ENCODE peak calls at places on chromosomes 3 and 15, in seven cellular contexts. B is testis, L is Panc1, P is esophagus squamous epithelium, U is spleen, K is body of pancreas, O is neuronal stem cell. T is an unnamed sample.

GRCh38 chr15:33735637-33736247 is 232.6 kb upstream of the CHRM5 start:
- DNase-seq in B (peak; percentile 54), L (peak; percentile 20), P (no peak), U (no peak), K (peak; percentile 23), O (peak; percentile 6), T (no peak)

GRCh38 chr15:93144477-93145270 is 55.7 kb upstream of the RGMA start:
- DNase-seq in B (peak; percentile 43), L (no peak), P (no peak), U (no peak), K (no peak), O (no peak), T (no peak)

GRCh38 chr15:98609144-98609852 is 39.0 kb upstream of the IGF1R start:
- DNase-seq in B (no peak), L (no peak), P (no peak), U (no peak), K (peak; percentile 61), O (no peak), T (no peak)

GRCh38 chr15:90718232-90718631 is 1.1 kb downstream of the BLM start:
- DNase-seq in B (no peak), L (no peak), P (no peak), U (no peak), K (no peak), O (no peak), T (no peak)

GRCh38 chr3:136992091-136992490 is 34.3 kb downstream of the IL20RB start:
- DNase-seq in B (no peak), L (no peak), P (no peak), U (no peak), K (no peak), O (no peak), T (no peak)

GRCh38 chr15:28019594-28020320 is 79.4 kb downstream of the OCA2 start:
- DNase-seq in B (no peak), L (no peak), P (no peak), U (no peak), K (no peak), O (peak; percentile 27), T (no peak)

GRCh38 chr3:13873818-13874217 is 6.1 kb downstream of the WNT7A start:
- DNase-seq in B (no peak), L (no peak), P (no peak), U (no peak), K (no peak), O (no peak), T (no peak)

GRCh38 chr3:138834359-138835176 is at the start of gene PIK3CB:
- DNase-seq in B (peak; percentile 89), L (peak; percentile 38), P (peak; percentile 63), U (peak; percentile 98), K (peak; percentile 92), O (peak; percentile 89), T (peak; percentile 70)

GRCh38 chr3:147305533-147306241 is 100.7 kb downstream of the ZIC4 start:
- DNase-seq in B (no peak), L (no peak), P (no peak), U (no peak), K (no peak), O (no peak), T (no peak)

GRCh38 chr15:48427960-48428547 is 96.8 kb downstream of the DUT start:
- DNase-seq in B (no peak), L (no peak), P (no peak), U (no peak), K (no peak), O (no peak), T (no peak)

GRCh38 chr15:59437777-59438574 is at the start of gene FAM81A:
- DNase-seq in B (peak; percentile 77), L (no peak), P (no peak), U (peak; percentile 91), K (peak; percentile 71), O (peak; percentile 71), T (no peak)

GRCh38 chr3:10015476-10015904 is 10.7 kb upstream of the FANCD2 start:
- DNase-seq in B (peak; percentile 90), L (no peak), P (no peak), U (no peak), K (peak; percentile 60), O (no peak), T (no peak)

GRCh38 chr3:54988302-54989022 is 60.6 kb upstream of the LRTM1 start:
- DNase-seq in B (peak; percentile 69), L (no peak), P (no peak), U (no peak), K (peak; percentile 36), O (no peak), T (no peak)

GRCh38 chr15:58083526-58083925 is 18.0 kb upstream of the ALDH1A2 start:
- DNase-seq in B (no peak), L (no peak), P (no peak), U (no peak), K (no peak), O (no peak), T (no peak)

GRCh38 chr3:153260681-153261080 is 98.7 kb downstream of the RAP2B start:
- DNase-seq in B (no peak), L (no peak), P (no peak), U (no peak), K (no peak), O (no peak), T (no peak)

GRCh38 chr3:74711913-74712512 is 97.6 kb upstream of the CNTN3 start:
- DNase-seq in B (peak; percentile 20), L (no peak), P (no peak), U (peak; percentile 71), K (no peak), O (no peak), T (no peak)

GRCh38 chr3:183185696-183186095 is 23.2 kb upstream of the LAMP3 start:
- DNase-seq in B (no peak), L (no peak), P (no peak), U (no peak), K (peak; percentile 42), O (no peak), T (no peak)

GRCh38 chr15:57477736-57478522 is 101.6 kb downstream of the CGNL1 start:
- DNase-seq in B (no peak), L (no peak), P (no peak), U (no peak), K (peak; percentile 80), O (no peak), T (no peak)

GRCh38 chr3:150469031-150469930 is 61.2 kb downstream of the TSC22D2 start:
- DNase-seq in B (peak; percentile 32), L (peak; percentile 94), P (no peak), U (no peak), K (peak; percentile 55), O (no peak), T (no peak)

GRCh38 chr3:43190682-43191081 is 84.8 kb upstream of the POMGNT2 start:
- DNase-seq in B (no peak), L (no peak), P (no peak), U (no peak), K (no peak), O (no peak), T (no peak)

GRCh38 chr3:55445551-55445950 is 41.6 kb downstream of the WNT5A start:
- DNase-seq in B (no peak), L (no peak), P (no peak), U (no peak), K (peak; percentile 27), O (no peak), T (no peak)

GRCh38 chr3:127613406-127613805 is 15.2 kb downstream of the MCM2 start:
- DNase-seq in B (no peak), L (no peak), P (no peak), U (no peak), K (peak; percentile 68), O (no peak), T (no peak)

GRCh38 chr15:65006876-65007275 is 17.2 kb upstream of the SPG21 start:
- DNase-seq in B (no peak), L (no peak), P (no peak), U (no peak), K (no peak), O (no peak), T (no peak)

GRCh38 chr3:48012659-48013058 is 3.6 kb downstream of the MAP4 start:
- DNase-seq in B (no peak), L (no peak), P (no peak), U (no peak), K (no peak), O (no peak), T (no peak)

GRCh38 chr3:48016336-48016973 is at the start of gene MAP4:
- DNase-seq in B (no peak), L (no peak), P (no peak), U (no peak), K (no peak), O (no peak), T (no peak)

GRCh38 chr3:48013288-48013980 is 2.8 kb downstream of the MAP4 start:
- DNase-seq in B (no peak), L (no peak), P (no peak), U (no peak), K (peak; percentile 68), O (no peak), T (no peak)

GRCh38 chr3:48015451-48016182 is 599 bp downstream of the MAP4 start:
- DNase-seq in B (no peak), L (no peak), P (no peak), U (no peak), K (no peak), O (no peak), T (no peak)

GRCh38 chr3:48014358-48014757 is 1.9 kb downstream of the MAP4 start:
- DNase-seq in B (no peak), L (no peak), P (no peak), U (no peak), K (no peak), O (no peak), T (no peak)
- H3K27ac ChIP-seq in B (peak overlapping the region; percentile 55), L (no peak overlapping the region), P (peak overlapping the region; percentile 77), U (peak overlapping the region; percentile 1), K (peak overlapping the region; percentile 91), O (no peak overlapping the region), T (no peak overlapping the region)

GRCh38 chr3:171838218-171838720 is 4.9 kb upstream of the TMEM212 start:
- DNase-seq in B (peak; percentile 86), L (no peak), P (no peak), U (no peak), K (no peak), O (no peak), T (no peak)
- H3K4me1 ChIP-seq in B (peaks cover 53% of the 10 kb centered on the region), L (peaks cover 12% of the 10 kb centered on the region), P (no peaks in the 10 kb centered on the region), U (no peaks in the 10 kb centered on the region), K (peaks cover 45% of the 10 kb centered on the region), O (peaks cover 4% of the 10 kb centered on the region), T (no peaks in the 10 kb centered on the region)

DNA sequence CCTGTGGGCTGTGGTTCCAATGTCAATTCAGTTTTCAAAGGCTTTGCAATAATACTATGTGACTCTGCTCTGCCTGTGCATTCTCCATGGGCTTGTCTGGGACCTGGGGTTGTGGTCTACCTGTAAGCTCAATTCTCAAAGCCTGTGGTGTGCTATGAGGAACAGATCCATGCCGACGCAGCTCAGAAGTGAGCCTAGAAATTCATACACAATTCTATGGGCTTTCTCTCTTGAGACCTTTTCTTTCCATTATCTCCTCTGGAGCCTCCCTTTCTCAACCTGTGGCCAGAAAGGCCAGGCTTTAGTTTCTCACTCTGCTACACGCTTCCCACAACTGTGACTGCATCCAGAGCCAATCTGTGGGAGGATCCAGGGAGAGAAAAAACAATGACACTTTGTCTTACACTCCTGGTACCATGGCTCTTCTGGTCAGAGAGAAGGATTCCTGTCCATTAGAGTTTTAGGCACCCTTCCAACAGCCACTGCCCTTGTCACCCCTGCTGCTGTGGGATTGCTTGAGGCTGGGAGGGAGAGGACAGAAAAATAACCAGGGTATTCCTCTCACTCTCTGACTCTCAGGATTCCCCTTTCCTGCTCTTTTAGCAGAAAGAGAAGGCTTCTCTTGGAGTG is 34.1 kb upstream of the KLF13 start:
- DNase-seq in B (peak; percentile 81), L (no peak), P (no peak), U (no peak), K (no peak), O (no peak), T (no peak)
- H3K27ac ChIP-seq in B (peak overlapping the region; percentile 62), L (peak overlapping the region; percentile 42), P (no peak overlapping the region), U (no peak overlapping the region), K (peak overlapping the region; percentile 28), O (no peak overlapping the region), T (no peak overlapping the region)

GRCh38 chr15:68797157-68797556 is 23.5 kb downstream of the ANP32A start:
- DNase-seq in B (no peak), L (no peak), P (no peak), U (no peak), K (no peak), O (no peak), T (no peak)
- H3K4me1 ChIP-seq in B (peaks cover 19% of the 10 kb centered on the region), L (peaks cover 29% of the 10 kb centered on the region), P (peaks cover 39% of the 10 kb centered on the region), U (peaks cover 65% of the 10 kb centered on the region), K (peaks cover 49% of the 10 kb centered on the region), O (peaks cover 42% of the 10 kb centered on the region), T (peaks cover 37% of the 10 kb centered on the region)

T was measured in effector memory CD4-positive, alpha-beta T cell.